ENCODE peak calls at places on chromosome 22, in nine cellular contexts. D, V, N, M, T, W, K, F and G are unnamed samples.

GRCh38 chr22:33631777-33632176 is 288.5 kb downstream of the LARGE1 start:
- DNase-seq in W (no peak), K (no peak), T (no peak), N (no peak), F (no peak), D (no peak), M (no peak), V (no peak), G (no peak)

GRCh38 chr22:31614781-31615480 is 47.1 kb downstream of the PISD start:
- DNase-seq in M (no peak), N (no peak), W (no peak), D (no peak), T (no peak), K (no peak), F (no peak), V (no peak), G (no peak)

GRCh38 chr22:37806409-37807338 is 1.1 kb upstream of the GCAT start:
- DNase-seq in F (no peak), M (peak), V (no peak), K (peak), D (peak), T (peak), N (peak), W (no peak), G (peak)

GRCh38 chr22:35045451-35045850 is 20.5 kb upstream of the ISX start:
- DNase-seq in V (no peak), W (peak), N (no peak), K (no peak), D (no peak), T (no peak), F (no peak), M (no peak), G (no peak)

GRCh38 chr22:39360674-39361413 is 11.1 kb downstream of the SYNGR1 start:
- DNase-seq in D (peak), V (no peak), N (no peak), T (no peak), M (peak), F (no peak), K (no peak), W (no peak), G (no peak)

GRCh38 chr22:29203456-29203855 is 2.2 kb upstream of the EMID1 start:
- DNase-seq in M (no peak), N (no peak), W (no peak), T (no peak), K (no peak), D (no peak), F (peak), V (no peak), G (no peak)

GRCh38 chr22:37240941-37241320 is 3.1 kb downstream of the RAC2 start:
- DNase-seq in F (no peak), K (peak), W (no peak), T (no peak), V (no peak), N (no peak), M (no peak), D (no peak), G (no peak)

GRCh38 chr22:50718352-50718709 is 19.7 kb upstream of the ACR start:
- DNase-seq in K (no peak), N (no peak), D (no peak), V (no peak), T (no peak), W (no peak), F (no peak), M (no peak), G (no peak)

GRCh38 chr22:31496735-31497146 is 405 bp downstream of the SFI1 start:
- DNase-seq in K (no peak), V (no peak), W (peak), M (no peak), N (peak), D (no peak), T (no peak), F (no peak), G (peak)

GRCh38 chr22:36160499-36160942 is at the start of gene APOL3:
- DNase-seq in D (no peak), F (peak), N (peak), V (no peak), T (peak), K (no peak), W (peak), M (no peak), G (no peak)

GRCh38 chr22:38230108-38230825 is 28.5 kb downstream of the MAFF start:
- DNase-seq in T (peak), D (peak), F (no peak), K (no peak), N (peak), V (no peak), W (peak), M (peak), G (peak)

DNA sequence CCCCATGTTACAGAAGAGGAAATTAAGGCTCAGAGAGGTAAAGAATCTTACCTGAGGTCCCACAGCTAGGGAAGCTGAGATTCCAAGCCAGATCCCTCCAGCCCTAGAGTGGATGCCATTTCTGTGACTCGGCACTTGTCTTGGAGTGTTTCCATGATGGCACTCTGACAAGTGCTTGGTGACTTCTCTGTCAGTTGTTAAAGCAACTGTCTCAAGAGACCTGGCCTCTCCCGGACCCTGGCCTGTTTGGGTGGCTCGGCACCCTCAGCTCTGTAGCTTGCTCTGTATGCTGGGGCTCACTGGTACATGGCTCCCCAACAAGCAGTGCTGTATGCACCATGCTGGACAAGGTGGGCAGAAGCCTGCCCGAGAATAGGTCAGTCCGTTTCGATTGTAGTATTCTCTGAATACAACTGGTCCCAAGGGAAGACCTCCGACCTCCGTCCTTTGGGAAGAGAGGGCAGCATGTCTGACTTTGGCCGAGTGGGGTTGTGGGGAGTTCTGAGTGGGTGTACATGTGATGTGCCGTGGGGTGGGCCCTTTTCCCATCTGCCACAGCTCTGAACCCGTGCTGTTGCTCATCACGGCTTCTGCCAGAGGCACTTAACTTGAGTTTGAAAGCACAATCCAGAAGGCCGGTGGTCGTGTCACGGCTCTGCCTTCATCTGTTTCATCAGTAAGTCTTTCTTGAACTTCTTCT is 12.4 kb downstream of the ACO2 start:
- DNase-seq in T (peak), F (no peak), K (no peak), V (no peak), W (no peak), N (peak), M (no peak), D (no peak), G (no peak)
- TF ChIP-seq EZH2phosphoT487 in T (no peak), F (no peak), K (no peak), V (no peak), W (no peak), N (no peak), M (no peak), D (no peak), G (no peak)

GRCh38 chr22:17198188-17199130 is 20.8 kb downstream of the ADA2 start:
- DNase-seq in F (no peak), N (peak), T (no peak), W (no peak), V (no peak), D (peak), M (peak), K (no peak), G (peak)
- H3K27ac ChIP-seq in F (no peak), N (peak), T (no peak), W (no peak), V (no peak), D (peak), M (peak), K (no peak), G (peak)

DNA sequence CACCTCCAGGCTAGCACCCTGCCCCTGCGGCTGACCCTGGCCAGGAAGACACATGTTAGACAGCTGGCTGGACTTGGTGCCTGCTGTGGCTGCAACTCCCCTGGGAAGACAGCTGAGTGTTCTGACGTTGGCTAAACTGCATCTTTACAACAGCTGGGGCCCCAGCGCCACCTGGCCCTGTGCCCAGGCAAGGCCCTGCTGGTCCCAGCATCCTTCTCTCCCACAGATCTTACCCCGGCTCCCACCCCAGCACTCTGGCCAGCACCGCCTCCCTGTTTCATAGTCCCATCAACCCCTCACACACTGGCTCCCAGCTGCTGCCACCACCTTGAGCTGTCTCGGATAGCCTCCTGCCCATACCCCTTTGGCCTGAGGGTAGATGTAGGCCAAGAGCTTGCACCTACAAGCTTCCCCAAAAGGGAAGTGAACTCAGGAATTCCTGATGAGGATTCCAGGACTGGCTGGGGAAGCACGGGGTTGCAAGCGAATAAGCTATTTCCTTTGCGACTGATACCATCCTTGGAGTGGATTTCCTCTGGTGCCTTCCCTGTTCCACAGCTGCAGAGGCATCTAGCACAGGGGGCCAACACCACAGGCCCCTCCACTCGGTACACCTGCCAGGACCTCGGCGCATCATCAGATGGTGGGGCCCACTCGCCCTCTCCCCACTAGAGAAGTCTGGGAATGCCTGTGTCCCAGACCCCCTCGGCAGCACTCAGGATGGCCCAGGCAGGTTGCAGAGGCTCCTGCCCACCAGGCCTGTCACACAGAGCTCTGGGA is 28.5 kb downstream of the RSPH14 start:
- DNase-seq in N (no peak), D (no peak), W (peak), F (no peak), V (no peak), T (no peak), K (peak), M (no peak), G (peak)
- TF ChIP-seq EZH2phosphoT487 in N (no peak), D (no peak), W (no peak), F (no peak), V (no peak), T (no peak), K (no peak), M (no peak), G (no peak)

GRCh38 chr22:49574861-49575702 is 252.6 kb downstream of the BRD1 start:
- DNase-seq in N (no peak), K (peak), D (no peak), V (no peak), M (no peak), F (no peak), W (no peak), T (no peak), G (no peak)
- H3K27ac ChIP-seq in N (no peak), K (no peak), D (no peak), V (no peak), M (no peak), F (no peak), W (no peak), T (no peak), G (no peak)

GRCh38 chr22:42990131-42990838 is 24.7 kb downstream of the PACSIN2 start:
- DNase-seq in V (no peak), T (peak), N (peak), K (no peak), W (no peak), D (peak), F (no peak), M (peak), G (peak)
- TF ChIP-seq EZH2phosphoT487 in V (no peak), T (no peak), N (no peak), K (no peak), W (no peak), D (no peak), F (no peak), M (no peak), G (no peak)

GRCh38 chr22:46663001-46663400 is 42.8 kb downstream of the GRAMD4 start:
- DNase-seq in T (no peak), W (no peak), K (no peak), M (no peak), V (no peak), F (no peak), N (no peak), D (no peak), G (no peak)

GRCh38 chr22:46660604-46661201 is 40.5 kb downstream of the GRAMD4 start:
- DNase-seq in M (no peak), W (no peak), F (no peak), D (peak), N (no peak), K (peak), T (no peak), V (no peak), G (no peak)

GRCh38 chr22:46663436-46664100 is 43.4 kb downstream of the GRAMD4 start:
- DNase-seq in N (no peak), D (no peak), W (no peak), M (no peak), K (no peak), F (no peak), V (no peak), T (no peak), G (no peak)

GRCh38 chr22:46661221-46661851 is 41.1 kb downstream of the GRAMD4 start:
- DNase-seq in K (peak), F (no peak), V (peak), D (no peak), W (no peak), M (no peak), T (peak), N (peak), G (no peak)

GRCh38 chr22:46662226-46662625 is 42.0 kb downstream of the GRAMD4 start:
- DNase-seq in K (no peak), W (no peak), V (no peak), F (no peak), N (no peak), D (no peak), M (no peak), T (no peak), G (no peak)
- H3K27ac ChIP-seq in K (no peak), W (no peak), V (peak), F (no peak), N (no peak), D (no peak), M (no peak), T (peak), G (no peak)

GRCh38 chr22:19876314-19876940 is 21.8 kb upstream of the GNB1L start:
- DNase-seq in K (peak), D (no peak), F (no peak), W (no peak), M (no peak), V (no peak), N (no peak), T (no peak), G (no peak)
- TF ChIP-seq EZH2phosphoT487 in K (no peak), D (no peak), F (no peak), W (no peak), M (no peak), V (no peak), N (no peak), T (no peak), G (no peak)